ENCODE peak calls at places on chromosomes 5 and 9, in eight cellular contexts. F is DND-41, A is left ventricle myocardium inferior, K is sigmoid colon, D is fibroblast of the aortic adventitia, C is cardiac fibroblast, H is IMR-90, M is ascending aorta. L is an unnamed sample.

GRCh38 chr9:89684912-89685636 is 80.3 kb downstream of the GADD45G start:
- DNase-seq in F (no peak), A (peak; percentile 74), K (no peak), D (no peak), C (no peak), H (no peak), M (peak; percentile 83), L (no peak)

GRCh38 chr9:30775236-30775635 is 1609.2 kb upstream of the ACO1 start:
- DNase-seq in F (no peak), A (no peak), K (no peak), D (no peak), C (no peak), H (no peak), M (no peak), L (no peak)

GRCh38 chr9:9612270-9612669 is 1000.5 kb downstream of the PTPRD start:
- DNase-seq in F (peak; percentile 61), A (no peak), K (no peak), D (no peak), C (no peak), H (no peak), M (no peak), L (no peak)

GRCh38 chr5:122908662-122909061 is 63.2 kb downstream of the SNX24 start:
- DNase-seq in F (no peak), A (no peak), K (no peak), D (peak; percentile 54), C (peak; percentile 30), H (no peak), M (no peak), L (no peak)

GRCh38 chr9:86990276-86990675 is 43.0 kb upstream of the GAS1 start:
- DNase-seq in F (no peak), A (no peak), K (no peak), D (peak; percentile 66), C (peak; percentile 61), H (no peak), M (no peak), L (no peak)

GRCh38 chr9:124780060-124780756 is 3.3 kb downstream of the OLFML2A start:
- DNase-seq in F (no peak), A (peak; percentile 60), K (peak; percentile 75), D (no peak), C (peak; percentile 46), H (no peak), M (no peak), L (no peak)

GRCh38 chr5:67989457-67989856 is 226.1 kb upstream of the PIK3R1 start:
- DNase-seq in F (no peak), A (no peak), K (no peak), D (peak; percentile 61), C (peak; percentile 92), H (peak; percentile 50), M (no peak), L (no peak)

GRCh38 chr9:107650321-107650720 is 160.8 kb upstream of the KLF4 start:
- DNase-seq in F (no peak), A (no peak), K (no peak), D (peak; percentile 54), C (peak; percentile 40), H (peak; percentile 81), M (peak; percentile 75), L (no peak)

GRCh38 chr9:130213898-130214761 is 41.9 kb downstream of the NCS1 start:
- DNase-seq in F (no peak), A (no peak), K (no peak), D (no peak), C (no peak), H (peak; percentile 31), M (no peak), L (no peak)

GRCh38 chr9:135565636-135566035 is 4.1 kb downstream of the PAEP start:
- DNase-seq in F (no peak), A (no peak), K (no peak), D (no peak), C (no peak), H (no peak), M (no peak), L (no peak)

GRCh38 chr5:51373880-51374523 is 9.2 kb upstream of the ISL1 start:
- DNase-seq in F (no peak), A (no peak), K (no peak), D (no peak), C (no peak), H (no peak), M (no peak), L (no peak)

GRCh38 chr9:96603305-96604004 is 16.2 kb downstream of the CDC14B start:
- DNase-seq in F (no peak), A (no peak), K (no peak), D (peak; percentile 72), C (no peak), H (peak; percentile 51), M (no peak), L (no peak)

GRCh38 chr5:102375256-102375655 is 79.2 kb upstream of the SLCO4C1 start:
- DNase-seq in F (no peak), A (no peak), K (no peak), D (no peak), C (peak; percentile 3), H (no peak), M (no peak), L (no peak)

GRCh38 chr5:142660731-142661130 is 25.2 kb downstream of the FGF1 start:
- DNase-seq in F (no peak), A (no peak), K (no peak), D (no peak), C (no peak), H (no peak), M (peak; percentile 34), L (no peak)

GRCh38 chr5:178551059-178551458 is 39.1 kb downstream of the COL23A1 start:
- DNase-seq in F (no peak), A (no peak), K (no peak), D (peak; percentile 17), C (peak; percentile 40), H (peak; percentile 36), M (no peak), L (no peak)

GRCh38 chr5:170151105-170151831 is 45.6 kb downstream of the FOXI1 start:
- DNase-seq in F (no peak), A (peak; percentile 61), K (no peak), D (peak; percentile 93), C (peak; percentile 80), H (peak; percentile 44), M (peak; percentile 80), L (peak; percentile 68)

DNA sequence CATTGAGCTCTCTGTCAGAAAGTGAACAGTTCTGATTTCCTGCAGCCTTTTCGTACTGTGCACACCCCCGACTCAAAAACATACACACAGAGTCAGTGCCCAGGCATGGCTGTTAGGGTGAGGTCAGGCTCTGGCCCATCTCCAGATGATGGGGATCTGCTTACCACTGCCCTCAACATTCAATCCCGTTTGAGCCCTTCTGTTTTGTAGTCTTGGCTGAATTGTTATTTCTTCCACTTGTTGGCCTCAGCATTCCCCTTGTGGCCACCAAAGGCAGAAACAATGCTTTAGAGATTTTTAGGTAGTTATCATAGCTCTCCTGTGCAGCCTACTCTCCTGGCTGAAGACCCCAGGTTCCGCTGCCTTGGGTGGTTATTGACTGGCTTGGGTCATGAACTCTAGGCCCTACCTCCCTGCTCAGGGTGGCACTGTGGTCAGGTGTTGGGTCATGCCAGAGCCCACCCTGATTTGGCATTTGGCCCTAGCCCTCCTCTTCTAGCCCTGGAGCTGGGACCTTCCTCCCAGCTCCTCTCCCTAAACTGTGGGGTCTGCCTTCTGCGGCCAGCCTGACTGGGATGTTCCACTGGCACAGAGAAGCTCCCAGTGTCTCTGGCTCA is 7.8 kb upstream of the MYOZ3 start:
- DNase-seq in F (no peak), A (no peak), K (no peak), D (peak; percentile 66), C (peak; percentile 51), H (peak; percentile 72), M (no peak), L (no peak)
- TF ChIP-seq CTCF in F (no peak), A (no peak), K (no peak), D (peak; percentile 77), C (peak; percentile 52), H (peak; percentile 48), M (peak; percentile 17), L (no peak)

GRCh38 chr5:80487829-80488708 is at the start of gene FAM151B:
- DNase-seq in F (peak; percentile 92), A (peak; percentile 80), K (peak; percentile 88), D (peak; percentile 83), C (peak; percentile 84), H (peak; percentile 87), M (peak; percentile 89), L (peak; percentile 76)
- TF ChIP-seq CTCF in F (no peak), A (peak; percentile 26), K (no peak), D (peak; percentile 26), C (peak; percentile 33), H (peak; percentile 24), M (no peak), L (no peak)

GRCh38 chr5:7686794-7687193 is 164.1 kb downstream of the CFAP90 start:
- DNase-seq in F (no peak), A (no peak), K (no peak), D (no peak), C (no peak), H (no peak), M (no peak), L (no peak)
- TF ChIP-seq CTCF in F (peak; percentile 5), A (no peak), K (no peak), D (no peak), C (no peak), H (no peak), M (no peak), L (no peak)

GRCh38 chr5:17326600-17327037 is 109.2 kb downstream of the BASP1 start:
- DNase-seq in F (no peak), A (no peak), K (no peak), D (no peak), C (no peak), H (no peak), M (no peak), L (no peak)

GRCh38 chr5:17330386-17330785 is 113.0 kb downstream of the BASP1 start:
- DNase-seq in F (no peak), A (no peak), K (no peak), D (no peak), C (no peak), H (no peak), M (no peak), L (no peak)

GRCh38 chr5:17331649-17332048 is 114.2 kb downstream of the BASP1 start:
- DNase-seq in F (no peak), A (no peak), K (no peak), D (no peak), C (no peak), H (no peak), M (no peak), L (no peak)

GRCh38 chr5:17327048-17327447 is 109.6 kb downstream of the BASP1 start:
- DNase-seq in F (no peak), A (no peak), K (no peak), D (no peak), C (no peak), H (no peak), M (no peak), L (no peak)

DNA sequence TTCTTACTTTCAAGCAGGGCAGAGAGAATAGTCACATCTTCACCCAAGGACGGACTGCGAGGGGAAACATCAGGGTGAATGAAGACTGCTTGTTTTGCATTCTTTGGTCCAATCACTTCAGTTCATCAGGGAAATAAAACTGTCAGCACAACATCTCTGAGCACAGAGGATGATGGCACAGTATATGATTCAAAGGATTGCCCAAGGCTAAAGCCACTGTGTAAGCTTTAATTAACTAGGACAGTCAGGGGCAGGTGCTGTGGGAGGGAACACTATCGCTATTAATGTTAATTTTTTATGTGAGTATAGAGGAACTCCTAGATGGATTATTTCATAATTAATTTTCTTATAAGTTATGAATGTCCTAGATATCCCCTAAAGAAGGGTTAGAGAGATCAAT is 112.1 kb downstream of the BASP1 start:
- DNase-seq in F (no peak), A (no peak), K (no peak), D (no peak), C (no peak), H (no peak), M (no peak), L (no peak)
- TF ChIP-seq CTCF in F (no peak), A (no peak), K (no peak), D (no peak), C (no peak), H (no peak), M (no peak), L (no peak)

GRCh38 chr5:38563624-38564023 is 7.2 kb upstream of the LIFR start:
- DNase-seq in F (no peak), A (no peak), K (no peak), D (no peak), C (no peak), H (no peak), M (no peak), L (no peak)
- TF ChIP-seq CTCF in F (no peak), A (no peak), K (no peak), D (no peak), C (no peak), H (no peak), M (no peak), L (no peak)